ENCODE peak calls at places on chromosomes 3 and 15, in nine cellular contexts. One of them, this sample, is unnamed.

GRCh38 chr15:51336011-51336410 is 2.4 kb downstream of the CYP19A1 start:
- DNase-seq in keratinocyte: no peak
- DNase-seq in HFF-Myc: no peak
- DNase-seq in PC-3: no peak
- DNase-seq in sigmoid colon: no peak
- DNase-seq in brain microvascular endothelial cell: no peak
- DNase-seq in foreskin fibroblast: peak
- DNase-seq in hepatocyte: no peak
- DNase-seq in fibroblast of pulmonary artery: peak
- DNase-seq in this sample: no peak

GRCh38 chr3:130420466-130420865 is 75.0 kb downstream of the COL6A5 start:
- DNase-seq in brain microvascular endothelial cell: no peak
- DNase-seq in PC-3: no peak
- DNase-seq in sigmoid colon: no peak
- DNase-seq in hepatocyte: no peak
- DNase-seq in foreskin fibroblast: no peak
- DNase-seq in keratinocyte: no peak
- DNase-seq in fibroblast of pulmonary artery: no peak
- DNase-seq in HFF-Myc: no peak
- DNase-seq in this sample: no peak

GRCh38 chr15:98515186-98515585 is 133.2 kb upstream of the IGF1R start:
- DNase-seq in fibroblast of pulmonary artery: no peak
- DNase-seq in HFF-Myc: no peak
- DNase-seq in brain microvascular endothelial cell: no peak
- DNase-seq in PC-3: no peak
- DNase-seq in sigmoid colon: no peak
- DNase-seq in keratinocyte: no peak
- DNase-seq in foreskin fibroblast: no peak
- DNase-seq in hepatocyte: no peak
- DNase-seq in this sample: no peak

GRCh38 chr3:142445816-142446254 is 2.0 kb downstream of the XRN1 start:
- DNase-seq in PC-3: peak
- DNase-seq in foreskin fibroblast: peak
- DNase-seq in HFF-Myc: no peak
- DNase-seq in fibroblast of pulmonary artery: peak
- DNase-seq in sigmoid colon: no peak
- DNase-seq in keratinocyte: no peak
- DNase-seq in hepatocyte: peak
- DNase-seq in brain microvascular endothelial cell: peak
- DNase-seq in this sample: no peak

GRCh38 chr3:187828571-187829452 is 83.5 kb upstream of the BCL6 start:
- DNase-seq in brain microvascular endothelial cell: no peak
- DNase-seq in sigmoid colon: no peak
- DNase-seq in HFF-Myc: no peak
- DNase-seq in hepatocyte: peak
- DNase-seq in fibroblast of pulmonary artery: no peak
- DNase-seq in keratinocyte: no peak
- DNase-seq in foreskin fibroblast: no peak
- DNase-seq in PC-3: no peak
- DNase-seq in this sample: no peak

GRCh38 chr3:45199837-45200648 is 26.0 kb downstream of the TMEM158 start:
- DNase-seq in PC-3: peak
- DNase-seq in fibroblast of pulmonary artery: peak
- DNase-seq in keratinocyte: peak
- DNase-seq in foreskin fibroblast: peak
- DNase-seq in hepatocyte: peak
- DNase-seq in HFF-Myc: peak
- DNase-seq in brain microvascular endothelial cell: peak
- DNase-seq in sigmoid colon: no peak
- DNase-seq in this sample: peak

GRCh38 chr3:19920401-19921075 is 13.5 kb downstream of the EFHB start:
- DNase-seq in hepatocyte: no peak
- DNase-seq in fibroblast of pulmonary artery: no peak
- DNase-seq in foreskin fibroblast: no peak
- DNase-seq in HFF-Myc: no peak
- DNase-seq in brain microvascular endothelial cell: no peak
- DNase-seq in sigmoid colon: no peak
- DNase-seq in PC-3: no peak
- DNase-seq in keratinocyte: no peak
- DNase-seq in this sample: peak

GRCh38 chr15:25931846-25932245 is 68.7 kb upstream of the ATP10A start:
- DNase-seq in PC-3: no peak
- DNase-seq in hepatocyte: peak
- DNase-seq in brain microvascular endothelial cell: no peak
- DNase-seq in fibroblast of pulmonary artery: no peak
- DNase-seq in keratinocyte: no peak
- DNase-seq in HFF-Myc: no peak
- DNase-seq in foreskin fibroblast: no peak
- DNase-seq in sigmoid colon: no peak
- DNase-seq in this sample: no peak

GRCh38 chr3:72891053-72891855 is 3.4 kb downstream of the GXYLT2 start:
- DNase-seq in hepatocyte: peak
- DNase-seq in fibroblast of pulmonary artery: peak
- DNase-seq in foreskin fibroblast: peak
- DNase-seq in PC-3: peak
- DNase-seq in keratinocyte: peak
- DNase-seq in brain microvascular endothelial cell: peak
- DNase-seq in sigmoid colon: peak
- DNase-seq in HFF-Myc: peak
- DNase-seq in this sample: no peak
- TF ChIP-seq CTCF in hepatocyte: no peak
- TF ChIP-seq CTCF in fibroblast of pulmonary artery: peak
- TF ChIP-seq CTCF in foreskin fibroblast: peak
- TF ChIP-seq CTCF in PC-3: no peak
- TF ChIP-seq CTCF in keratinocyte: no peak
- TF ChIP-seq CTCF in brain microvascular endothelial cell: peak
- TF ChIP-seq CTCF in sigmoid colon: no peak
- TF ChIP-seq CTCF in HFF-Myc: peak
- TF ChIP-seq CTCF in this sample: peak

DNA sequence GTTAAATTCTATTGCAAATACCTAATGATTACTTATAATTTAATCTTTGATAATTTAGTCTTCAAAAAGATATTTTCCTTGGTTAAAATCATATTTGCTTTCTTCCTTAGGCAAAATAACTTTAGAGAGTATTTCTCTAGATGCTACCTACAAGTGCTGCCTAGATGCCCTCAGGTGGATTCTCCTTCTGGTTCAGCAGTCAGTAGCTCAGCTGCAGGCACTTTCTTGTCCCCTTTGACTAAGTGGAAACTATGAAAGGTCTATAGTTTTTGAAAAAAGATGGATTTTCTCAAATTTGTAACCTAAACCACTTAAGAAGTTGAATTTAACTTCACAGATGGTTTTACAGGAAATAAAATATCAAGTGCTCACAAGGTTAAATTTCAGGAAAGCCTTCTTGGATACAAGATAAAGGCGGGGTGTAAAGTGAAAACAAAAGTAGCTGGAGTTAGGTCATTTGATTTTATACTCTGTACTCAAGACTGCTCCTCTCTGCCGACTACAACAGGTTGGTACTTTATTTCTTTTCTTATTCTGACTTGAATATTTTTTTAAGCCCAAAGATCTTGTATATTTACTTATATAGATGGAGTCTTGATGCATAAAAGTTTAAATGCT is at the start of gene ACKR4:
- DNase-seq in fibroblast of pulmonary artery: peak
- DNase-seq in hepatocyte: no peak
- DNase-seq in keratinocyte: no peak
- DNase-seq in PC-3: no peak
- DNase-seq in HFF-Myc: no peak
- DNase-seq in brain microvascular endothelial cell: no peak
- DNase-seq in sigmoid colon: no peak
- DNase-seq in foreskin fibroblast: peak
- DNase-seq in this sample: no peak
- H3K4me3 ChIP-seq in fibroblast of pulmonary artery: no peak
- H3K4me3 ChIP-seq in hepatocyte: no peak
- H3K4me3 ChIP-seq in keratinocyte: no peak
- H3K4me3 ChIP-seq in PC-3: no peak
- H3K4me3 ChIP-seq in HFF-Myc: peak
- H3K4me3 ChIP-seq in brain microvascular endothelial cell: no peak
- H3K4me3 ChIP-seq in sigmoid colon: peak
- H3K4me3 ChIP-seq in foreskin fibroblast: peak
- H3K4me3 ChIP-seq in this sample: peak

GRCh38 chr15:63986751-63987341 is 59.4 kb downstream of the DAPK2 start:
- DNase-seq in fibroblast of pulmonary artery: no peak
- DNase-seq in foreskin fibroblast: peak
- DNase-seq in HFF-Myc: no peak
- DNase-seq in sigmoid colon: no peak
- DNase-seq in brain microvascular endothelial cell: no peak
- DNase-seq in PC-3: no peak
- DNase-seq in keratinocyte: no peak
- DNase-seq in hepatocyte: no peak
- DNase-seq in this sample: no peak
- TF ChIP-seq CTCF in fibroblast of pulmonary artery: no peak
- TF ChIP-seq CTCF in foreskin fibroblast: no peak
- TF ChIP-seq CTCF in HFF-Myc: no peak
- TF ChIP-seq CTCF in sigmoid colon: no peak
- TF ChIP-seq CTCF in brain microvascular endothelial cell: no peak
- TF ChIP-seq CTCF in PC-3: no peak
- TF ChIP-seq CTCF in keratinocyte: no peak
- TF ChIP-seq CTCF in hepatocyte: no peak
- TF ChIP-seq CTCF in this sample: no peak

GRCh38 chr3:149267565-149267964 is 45.9 kb upstream of the CP start:
- DNase-seq in brain microvascular endothelial cell: no peak
- DNase-seq in hepatocyte: no peak
- DNase-seq in keratinocyte: no peak
- DNase-seq in PC-3: no peak
- DNase-seq in foreskin fibroblast: no peak
- DNase-seq in HFF-Myc: no peak
- DNase-seq in fibroblast of pulmonary artery: no peak
- DNase-seq in sigmoid colon: no peak
- DNase-seq in this sample: no peak
- H3K4me3 ChIP-seq in brain microvascular endothelial cell: no peak
- H3K4me3 ChIP-seq in hepatocyte: no peak
- H3K4me3 ChIP-seq in keratinocyte: no peak
- H3K4me3 ChIP-seq in PC-3: no peak
- H3K4me3 ChIP-seq in foreskin fibroblast: no peak
- H3K4me3 ChIP-seq in HFF-Myc: no peak
- H3K4me3 ChIP-seq in fibroblast of pulmonary artery: no peak
- H3K4me3 ChIP-seq in sigmoid colon: no peak
- H3K4me3 ChIP-seq in this sample: no peak

GRCh38 chr15:57537072-57537471 is 54.6 kb upstream of the MYZAP start:
- DNase-seq in brain microvascular endothelial cell: peak
- DNase-seq in hepatocyte: peak
- DNase-seq in foreskin fibroblast: peak
- DNase-seq in fibroblast of pulmonary artery: peak
- DNase-seq in sigmoid colon: no peak
- DNase-seq in PC-3: peak
- DNase-seq in HFF-Myc: peak
- DNase-seq in keratinocyte: no peak
- DNase-seq in this sample: no peak

GRCh38 chr15:57541271-57541670 is 50.4 kb upstream of the MYZAP start:
- DNase-seq in keratinocyte: no peak
- DNase-seq in HFF-Myc: no peak
- DNase-seq in sigmoid colon: no peak
- DNase-seq in PC-3: no peak
- DNase-seq in fibroblast of pulmonary artery: no peak
- DNase-seq in hepatocyte: no peak
- DNase-seq in foreskin fibroblast: no peak
- DNase-seq in brain microvascular endothelial cell: no peak
- DNase-seq in this sample: no peak

GRCh38 chr15:57538822-57539221 is 52.9 kb upstream of the MYZAP start:
- DNase-seq in brain microvascular endothelial cell: no peak
- DNase-seq in sigmoid colon: no peak
- DNase-seq in fibroblast of pulmonary artery: no peak
- DNase-seq in PC-3: no peak
- DNase-seq in hepatocyte: no peak
- DNase-seq in HFF-Myc: no peak
- DNase-seq in foreskin fibroblast: no peak
- DNase-seq in keratinocyte: no peak
- DNase-seq in this sample: no peak

GRCh38 chr15:57540736-57541135 is 51.0 kb upstream of the MYZAP start:
- DNase-seq in brain microvascular endothelial cell: no peak
- DNase-seq in sigmoid colon: no peak
- DNase-seq in foreskin fibroblast: no peak
- DNase-seq in hepatocyte: no peak
- DNase-seq in PC-3: no peak
- DNase-seq in keratinocyte: no peak
- DNase-seq in HFF-Myc: no peak
- DNase-seq in fibroblast of pulmonary artery: no peak
- DNase-seq in this sample: no peak

GRCh38 chr15:57537951-57538506 is 53.7 kb upstream of the MYZAP start:
- DNase-seq in fibroblast of pulmonary artery: no peak
- DNase-seq in brain microvascular endothelial cell: no peak
- DNase-seq in foreskin fibroblast: no peak
- DNase-seq in PC-3: no peak
- DNase-seq in keratinocyte: no peak
- DNase-seq in HFF-Myc: no peak
- DNase-seq in sigmoid colon: no peak
- DNase-seq in hepatocyte: no peak
- DNase-seq in this sample: no peak
- TF ChIP-seq CTCF in fibroblast of pulmonary artery: no peak
- TF ChIP-seq CTCF in brain microvascular endothelial cell: no peak
- TF ChIP-seq CTCF in foreskin fibroblast: no peak
- TF ChIP-seq CTCF in PC-3: no peak
- TF ChIP-seq CTCF in keratinocyte: no peak
- TF ChIP-seq CTCF in HFF-Myc: no peak
- TF ChIP-seq CTCF in sigmoid colon: no peak
- TF ChIP-seq CTCF in hepatocyte: no peak
- TF ChIP-seq CTCF in this sample: no peak

GRCh38 chr3:55481067-55481917 is 5.8 kb downstream of the WNT5A start:
- DNase-seq in sigmoid colon: no peak
- DNase-seq in foreskin fibroblast: peak
- DNase-seq in PC-3: peak
- DNase-seq in hepatocyte: peak
- DNase-seq in fibroblast of pulmonary artery: peak
- DNase-seq in HFF-Myc: no peak
- DNase-seq in brain microvascular endothelial cell: peak
- DNase-seq in keratinocyte: no peak
- DNase-seq in this sample: no peak
- H3K4me3 ChIP-seq in sigmoid colon: peak
- H3K4me3 ChIP-seq in foreskin fibroblast: peak
- H3K4me3 ChIP-seq in PC-3: peak
- H3K4me3 ChIP-seq in hepatocyte: peak
- H3K4me3 ChIP-seq in fibroblast of pulmonary artery: peak
- H3K4me3 ChIP-seq in HFF-Myc: peak
- H3K4me3 ChIP-seq in brain microvascular endothelial cell: peak
- H3K4me3 ChIP-seq in keratinocyte: peak
- H3K4me3 ChIP-seq in this sample: peak

GRCh38 chr15:66085128-66085527 is 168.4 kb downstream of the MEGF11 start:
- DNase-seq in sigmoid colon: peak
- DNase-seq in HFF-Myc: no peak
- DNase-seq in keratinocyte: no peak
- DNase-seq in foreskin fibroblast: no peak
- DNase-seq in hepatocyte: no peak
- DNase-seq in brain microvascular endothelial cell: no peak
- DNase-seq in fibroblast of pulmonary artery: no peak
- DNase-seq in PC-3: peak
- DNase-seq in this sample: no peak
- TF ChIP-seq CTCF in sigmoid colon: no peak
- TF ChIP-seq CTCF in HFF-Myc: no peak
- TF ChIP-seq CTCF in keratinocyte: no peak
- TF ChIP-seq CTCF in foreskin fibroblast: no peak
- TF ChIP-seq CTCF in hepatocyte: peak
- TF ChIP-seq CTCF in brain microvascular endothelial cell: peak
- TF ChIP-seq CTCF in fibroblast of pulmonary artery: no peak
- TF ChIP-seq CTCF in PC-3: no peak
- TF ChIP-seq CTCF in this sample: peak